ENCODE peak calls at places on chromosomes 13 and 19, in six cellular contexts. One of them, this sample, is unnamed.
A peak's percentile ranks its signal among the peaks of the same experiment; 100 is the strongest.

GRCh38 chr13:42762917-42763316 is 18.5 kb upstream of the FAM216B start:
- DNase-seq in germinal center: no peak
- DNase-seq in NCI-H774: no peak
- DNase-seq in keratinocyte: peak; percentile 17
- DNase-seq in renal cortical epithelial cell: peak; percentile 22
- DNase-seq in heart right ventricle: no peak
- DNase-seq in this sample: no peak

GRCh38 chr19:3068071-3068470 is 5.8 kb upstream of the TLE5 start:
- DNase-seq in NCI-H774: peak; percentile 81
- DNase-seq in keratinocyte: no peak
- DNase-seq in renal cortical epithelial cell: no peak
- DNase-seq in germinal center: no peak
- DNase-seq in heart right ventricle: no peak
- DNase-seq in this sample: no peak

GRCh38 chr13:109968876-109969577 is 182.6 kb upstream of the IRS2 start:
- DNase-seq in NCI-H774: no peak
- DNase-seq in renal cortical epithelial cell: no peak
- DNase-seq in heart right ventricle: peak; percentile 60
- DNase-seq in keratinocyte: no peak
- DNase-seq in germinal center: no peak
- DNase-seq in this sample: no peak

GRCh38 chr13:51644649-51645048 is 60.4 kb downstream of the WDFY2 start:
- DNase-seq in heart right ventricle: no peak
- DNase-seq in germinal center: no peak
- DNase-seq in renal cortical epithelial cell: peak; percentile 90
- DNase-seq in NCI-H774: no peak
- DNase-seq in keratinocyte: no peak
- DNase-seq in this sample: no peak

GRCh38 chr13:79075703-79076102 is 330.4 kb downstream of the RBM26 start:
- DNase-seq in NCI-H774: no peak
- DNase-seq in germinal center: no peak
- DNase-seq in heart right ventricle: no peak
- DNase-seq in renal cortical epithelial cell: no peak
- DNase-seq in keratinocyte: no peak
- DNase-seq in this sample: no peak

GRCh38 chr19:57191141-57192063 is at the start of gene ZNF264:
- DNase-seq in heart right ventricle: peak; percentile 94
- DNase-seq in NCI-H774: peak; percentile 80
- DNase-seq in renal cortical epithelial cell: peak; percentile 64
- DNase-seq in germinal center: peak; percentile 89
- DNase-seq in keratinocyte: no peak
- DNase-seq in this sample: peak; percentile 89

GRCh38 chr19:33580645-33581037 is 41.1 kb upstream of the CHST8 start:
- DNase-seq in NCI-H774: peak; percentile 56
- DNase-seq in germinal center: no peak
- DNase-seq in keratinocyte: no peak
- DNase-seq in heart right ventricle: no peak
- DNase-seq in renal cortical epithelial cell: no peak
- DNase-seq in this sample: no peak

GRCh38 chr13:46315491-46316075 is 71.5 kb downstream of the RUBCNL start:
- DNase-seq in heart right ventricle: no peak
- DNase-seq in NCI-H774: no peak
- DNase-seq in keratinocyte: no peak
- DNase-seq in germinal center: no peak
- DNase-seq in renal cortical epithelial cell: no peak
- DNase-seq in this sample: no peak

GRCh38 chr13:31538067-31539042 is 201.0 kb upstream of the RXFP2 start:
- DNase-seq in keratinocyte: no peak
- DNase-seq in germinal center: peak; percentile 5
- DNase-seq in renal cortical epithelial cell: no peak
- DNase-seq in NCI-H774: no peak
- DNase-seq in heart right ventricle: no peak
- DNase-seq in this sample: no peak

GRCh38 chr19:38529610-38530009 is 88.1 kb downstream of the MAP4K1 start:
- DNase-seq in renal cortical epithelial cell: no peak
- DNase-seq in NCI-H774: no peak
- DNase-seq in keratinocyte: no peak
- DNase-seq in heart right ventricle: no peak
- DNase-seq in germinal center: no peak
- DNase-seq in this sample: no peak

GRCh38 chr13:75761373-75761772 is 125.2 kb downstream of the LMO7 start:
- DNase-seq in keratinocyte: no peak
- DNase-seq in heart right ventricle: no peak
- DNase-seq in renal cortical epithelial cell: no peak
- DNase-seq in germinal center: no peak
- DNase-seq in NCI-H774: no peak
- DNase-seq in this sample: no peak

GRCh38 chr19:40803857-40804782 is 5.1 kb downstream of the EGLN2 start:
- DNase-seq in germinal center: peak; percentile 71
- DNase-seq in keratinocyte: no peak
- DNase-seq in renal cortical epithelial cell: no peak
- DNase-seq in heart right ventricle: peak; percentile 76
- DNase-seq in NCI-H774: no peak
- DNase-seq in this sample: peak; percentile 56

GRCh38 chr13:108777421-108778420 is 148.3 kb downstream of the MYO16 start:
- DNase-seq in heart right ventricle: no peak
- DNase-seq in NCI-H774: no peak
- DNase-seq in renal cortical epithelial cell: no peak
- DNase-seq in germinal center: no peak
- DNase-seq in keratinocyte: no peak
- DNase-seq in this sample: no peak

GRCh38 chr13:76929975-76930374 is 18.3 kb upstream of the ACOD1 start:
- DNase-seq in keratinocyte: no peak
- DNase-seq in renal cortical epithelial cell: no peak
- DNase-seq in heart right ventricle: no peak
- DNase-seq in NCI-H774: no peak
- DNase-seq in germinal center: no peak
- DNase-seq in this sample: no peak

GRCh38 chr13:99042851-99043250 is 65.0 kb upstream of the DOCK9 start:
- DNase-seq in heart right ventricle: no peak
- DNase-seq in germinal center: no peak
- DNase-seq in NCI-H774: no peak
- DNase-seq in keratinocyte: no peak
- DNase-seq in renal cortical epithelial cell: no peak
- DNase-seq in this sample: no peak

GRCh38 chr19:19214892-19215291 is 3.1 kb downstream of the NCAN start:
- DNase-seq in renal cortical epithelial cell: no peak
- DNase-seq in germinal center: no peak
- DNase-seq in keratinocyte: no peak
- DNase-seq in NCI-H774: no peak
- DNase-seq in heart right ventricle: peak; percentile 31
- DNase-seq in this sample: peak; percentile 30

GRCh38 chr19:55766466-55766865 is 2.5 kb upstream of the RFPL4AL1 start:
- DNase-seq in NCI-H774: no peak
- DNase-seq in renal cortical epithelial cell: no peak
- DNase-seq in heart right ventricle: no peak
- DNase-seq in germinal center: no peak
- DNase-seq in keratinocyte: no peak
- DNase-seq in this sample: no peak

GRCh38 chr13:30401347-30401746 is 20.9 kb upstream of the UBE2L5 start:
- DNase-seq in renal cortical epithelial cell: no peak
- DNase-seq in NCI-H774: no peak
- DNase-seq in keratinocyte: no peak
- DNase-seq in heart right ventricle: no peak
- DNase-seq in germinal center: no peak
- DNase-seq in this sample: no peak